ENCODE peak calls at places on chromosomes 2 and 18, in seven cellular contexts. T, X, Z, K, J, B and W are unnamed samples.

GRCh38 chr2:234111523-234111922 is 61.0 kb downstream of the SPP2 start:
- DNase-seq in T (peak; percentile 32), X (no peak), Z (no peak), K (no peak), J (peak; percentile 95), B (no peak), W (peak; percentile 96)

GRCh38 chr2:238130696-238131628 is 7.5 kb upstream of the KLHL30 start:
- DNase-seq in T (no peak), X (no peak), Z (no peak), K (no peak), J (no peak), B (no peak), W (no peak)

GRCh38 chr2:76579911-76580310 is 869.2 kb upstream of the GCFC2 start:
- DNase-seq in T (no peak), X (no peak), Z (no peak), K (no peak), J (no peak), B (no peak), W (no peak)

GRCh38 chr2:239809391-239809790 is 215.8 kb downstream of the NDUFA10 start:
- DNase-seq in T (no peak), X (no peak), Z (no peak), K (no peak), J (no peak), B (no peak), W (no peak)

GRCh38 chr18:33603434-33603833 is 25.4 kb downstream of the ASXL3 start:
- DNase-seq in T (no peak), X (no peak), Z (no peak), K (no peak), J (no peak), B (no peak), W (no peak)

GRCh38 chr2:106185475-106186184 is 8.5 kb downstream of the UXS1 start:
- DNase-seq in T (no peak), X (no peak), Z (no peak), K (no peak), J (no peak), B (no peak), W (no peak)

GRCh38 chr2:145690183-145690582 is 1170.3 kb upstream of the ZEB2 start:
- DNase-seq in T (no peak), X (no peak), Z (no peak), K (no peak), J (peak; percentile 22), B (no peak), W (peak; percentile 49)

GRCh38 chr2:215615067-215615828 is 179.4 kb upstream of the FN1 start:
- DNase-seq in T (no peak), X (no peak), Z (no peak), K (no peak), J (no peak), B (no peak), W (no peak)

GRCh38 chr2:168138369-168138768 is 109.0 kb downstream of the STK39 start:
- DNase-seq in T (peak; percentile 19), X (no peak), Z (no peak), K (no peak), J (peak; percentile 7), B (no peak), W (no peak)

GRCh38 chr2:234031207-234031606 is 19.3 kb upstream of the SPP2 start:
- DNase-seq in T (no peak), X (no peak), Z (no peak), K (no peak), J (no peak), B (no peak), W (no peak)

GRCh38 chr2:38602136-38602731 is 494 bp downstream of the HNRNPLL start:
- DNase-seq in T (peak; percentile 61), X (peak; percentile 21), Z (peak; percentile 23), K (peak; percentile 42), J (peak; percentile 27), B (peak; percentile 39), W (peak; percentile 48)

GRCh38 chr2:26989156-26989555 is 18.7 kb downstream of the MAPRE3 start:
- DNase-seq in T (peak; percentile 49), X (no peak), Z (no peak), K (no peak), J (no peak), B (no peak), W (peak; percentile 32)

GRCh38 chr18:22186484-22186971 is 17.1 kb downstream of the GATA6 start:
- DNase-seq in T (no peak), X (no peak), Z (no peak), K (no peak), J (peak; percentile 63), B (no peak), W (peak; percentile 55)

GRCh38 chr2:205754924-205755321 is 72.6 kb downstream of the NRP2 start:
- DNase-seq in T (peak; percentile 48), X (no peak), Z (no peak), K (no peak), J (no peak), B (no peak), W (peak; percentile 49)